ENCODE peak calls at places on chromosome 10, in six cellular contexts. S is OCI-LY7, L is IMR-90, A is A549, W is tibial artery, I is lung. Q is an unnamed sample.

GRCh38 chr10:70650751-70651150 is 21.6 kb upstream of the ADAMTS14 start:
- DNase-seq in S (no peak), L (no peak), W (no peak), A (no peak), I (no peak), Q (no peak)

GRCh38 chr10:20593649-20594048 is 303.5 kb downstream of the NEBL start:
- DNase-seq in W (no peak), A (no peak), I (no peak), S (no peak), L (no peak), Q (no peak)

GRCh38 chr10:70274643-70275042 is 9.2 kb downstream of the NPFFR1 start:
- DNase-seq in S (no peak), W (peak), L (peak), I (no peak), A (no peak), Q (no peak)

GRCh38 chr10:13439771-13440708 is 88.8 kb downstream of the BEND7 start:
- DNase-seq in W (peak), A (peak), S (peak), L (no peak), I (peak), Q (no peak)

GRCh38 chr10:35642023-35642792 is at the start of gene FZD8:
- DNase-seq in I (peak), L (peak), W (peak), A (peak), S (peak), Q (peak)

GRCh38 chr10:119201233-119201632 is 6.1 kb upstream of the GRK5 start:
- DNase-seq in A (no peak), W (no peak), S (no peak), L (no peak), I (no peak), Q (no peak)

GRCh38 chr10:127193125-127193524 is 3.3 kb downstream of the INSYN2A start:
- DNase-seq in S (no peak), I (no peak), W (no peak), A (no peak), L (peak), Q (no peak)

GRCh38 chr10:98150544-98150943 is 16.1 kb downstream of the R3HCC1L start:
- DNase-seq in I (no peak), W (no peak), S (no peak), A (no peak), L (peak), Q (no peak)

GRCh38 chr10:5291501-5292195 is 73.1 kb upstream of the UCN3 start:
- DNase-seq in L (peak), I (peak), W (peak), S (no peak), A (peak), Q (peak)

GRCh38 chr10:121788115-121788514 is 139.7 kb downstream of the ATE1 start:
- DNase-seq in W (no peak), A (no peak), I (no peak), S (no peak), L (no peak), Q (peak)

GRCh38 chr10:116465541-116465940 is 37.9 kb downstream of the PNLIPRP3 start:
- DNase-seq in I (no peak), A (no peak), W (no peak), L (no peak), S (no peak), Q (no peak)

GRCh38 chr10:11793762-11794479 is 29.2 kb upstream of the PROSER2 start:
- DNase-seq in I (no peak), S (no peak), L (peak), W (no peak), A (peak), Q (peak)

GRCh38 chr10:59585046-59585700 is 124.5 kb downstream of the SLC16A9 start:
- DNase-seq in A (no peak), L (no peak), W (no peak), S (no peak), I (no peak), Q (no peak)

GRCh38 chr10:77422491-77423338 is 214.9 kb downstream of the KCNMA1 start:
- DNase-seq in W (no peak), I (no peak), L (no peak), S (no peak), A (no peak), Q (no peak)

GRCh38 chr10:6920072-6921019 is 340.3 kb upstream of the PRKCQ start:
- DNase-seq in A (peak), L (peak), I (peak), W (peak), S (peak), Q (peak)

GRCh38 chr10:75352650-75353049 is 48.9 kb downstream of the ZNF503 start:
- DNase-seq in A (no peak), L (peak), W (no peak), I (no peak), S (no peak), Q (no peak)

GRCh38 chr10:104925232-104925851 is 284.3 kb downstream of the SORCS3 start:
- DNase-seq in L (no peak), A (peak), I (peak), S (peak), W (no peak), Q (no peak)

GRCh38 chr10:35940067-35940989 is 298.2 kb upstream of the FZD8 start:
- DNase-seq in I (no peak), L (peak), A (no peak), S (no peak), W (no peak), Q (no peak)

GRCh38 chr10:2543142-2543886 is 524.0 kb upstream of the PFKP start:
- DNase-seq in A (no peak), I (no peak), W (no peak), L (no peak), S (no peak), Q (no peak)

DNA sequence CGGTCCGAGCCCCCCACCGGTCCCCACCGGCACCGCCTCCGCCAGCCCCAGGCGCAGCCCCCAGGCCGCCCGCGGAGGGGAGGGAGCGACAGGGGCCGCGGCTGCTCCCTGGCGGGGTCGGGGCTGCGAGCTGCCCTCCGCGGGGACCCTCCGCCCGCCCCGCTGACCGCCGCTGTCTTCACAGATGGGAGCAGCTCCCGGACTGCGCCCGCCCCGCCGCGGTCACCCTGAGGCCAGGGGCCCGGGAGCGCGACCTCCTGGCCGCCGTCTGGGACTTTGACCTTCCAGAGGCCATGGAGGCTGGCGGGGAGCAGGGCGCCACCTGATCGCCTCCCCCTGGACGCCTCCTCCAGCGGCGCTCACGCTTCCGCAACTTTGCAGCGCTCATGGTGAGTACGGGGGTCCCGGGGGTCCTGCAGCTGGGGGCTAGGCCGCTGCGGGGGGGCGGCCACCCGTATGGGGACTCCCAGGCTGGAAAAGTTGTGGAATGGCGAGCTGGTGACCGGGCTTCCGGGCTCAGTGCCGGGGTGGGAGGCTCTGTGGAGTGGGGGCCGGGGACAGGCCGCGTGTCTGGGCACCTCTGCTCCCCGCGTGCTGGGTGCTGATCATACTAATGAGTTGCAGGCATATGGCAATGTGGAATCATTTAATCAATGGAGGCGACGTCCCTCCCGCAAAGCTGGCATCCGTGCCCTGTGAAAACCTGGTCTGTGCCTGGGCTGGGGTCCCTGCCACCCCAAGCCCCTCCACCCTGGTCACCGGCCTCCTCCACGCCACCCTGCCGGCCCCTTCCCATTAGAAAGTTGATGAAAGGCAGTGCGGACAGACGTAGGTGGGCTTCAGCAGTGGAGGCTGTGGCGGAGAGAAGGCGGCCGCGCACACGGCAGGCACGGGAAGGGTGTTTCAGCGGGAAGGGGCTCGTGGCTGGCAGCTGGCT is 1.1 kb downstream of the ADGRA1 start:
- DNase-seq in W (no peak), A (no peak), I (no peak), L (no peak), S (no peak), Q (no peak)
- H3K4me3 ChIP-seq in W (no peak), A (peak), I (no peak), L (no peak), S (no peak), Q (no peak)

GRCh38 chr10:1420663-1421362 is 316.5 kb downstream of the ADARB2 start:
- DNase-seq in W (no peak), S (peak), A (peak), I (peak), L (no peak), Q (peak)
- H3K4me3 ChIP-seq in W (no peak), S (peak), A (no peak), I (no peak), L (no peak), Q (no peak)

DNA sequence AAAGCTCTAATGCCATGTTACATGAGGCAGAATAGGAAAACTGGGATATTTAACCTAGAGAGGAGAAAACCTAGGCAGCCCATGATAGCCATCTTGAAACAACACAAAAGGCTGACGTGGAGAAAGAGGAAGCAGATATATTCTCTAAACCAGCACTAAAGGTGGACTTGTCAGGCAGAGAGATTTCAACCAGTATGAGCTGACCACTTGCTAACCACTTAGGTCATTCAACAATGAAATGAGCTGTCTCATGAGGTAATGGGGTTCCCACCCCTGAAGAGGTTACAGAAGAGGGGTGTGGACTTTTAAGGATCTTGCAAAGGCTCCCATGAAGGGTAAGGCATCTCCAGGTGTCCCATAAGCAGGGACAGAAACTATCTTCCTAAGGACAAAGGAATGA is 26.8 kb upstream of the EGR2 start:
- DNase-seq in L (no peak), W (no peak), I (no peak), S (no peak), A (no peak), Q (no peak)
- H3K4me3 ChIP-seq in L (no peak), W (no peak), I (no peak), S (no peak), A (no peak), Q (no peak)

GRCh38 chr10:49610735-49611165 is 640 bp downstream of the SLC18A3 start:
- DNase-seq in W (no peak), I (no peak), A (no peak), L (no peak), S (no peak), Q (no peak)
- H3K4me3 ChIP-seq in W (no peak), I (no peak), A (no peak), L (no peak), S (no peak), Q (no peak)

Q was measured in kidney epithelial cell.